ENCODE peak calls at places on chromosomes 13 and 19, in four cellular contexts. S is pancreas, U is ovary, A is esophagus squamous epithelium. V is an unnamed sample. For H3K4me1, the result is how much of the 10 kb centered on the place peaks cover.

GRCh38 chr19:24054044-24054935 is 32.7 kb upstream of the ZNF254 start:
- DNase-seq in U (no peak), A (no peak), S (no peak), V (peak)

GRCh38 chr13:57716295-57716694 is 84.8 kb downstream of the PCDH17 start:
- DNase-seq in A (no peak), S (no peak), U (no peak), V (no peak)

GRCh38 chr13:79541426-79542049 is 60.6 kb downstream of the NDFIP2 start:
- DNase-seq in U (no peak), S (no peak), A (no peak), V (no peak)

GRCh38 chr13:114174529-114174941 is 4.5 kb upstream of the CFAP97D2 start:
- DNase-seq in A (no peak), U (no peak), S (no peak), V (no peak)

GRCh38 chr13:44337581-44337980 is 36.0 kb upstream of the SERP2 start:
- DNase-seq in A (no peak), U (no peak), S (no peak), V (no peak)

GRCh38 chr19:42121666-42122069 is 10.6 kb downstream of the POU2F2 start:
- DNase-seq in A (no peak), S (no peak), U (no peak), V (peak)

GRCh38 chr13:86188170-86188569 is 389.0 kb upstream of the SLITRK6 start:
- DNase-seq in S (no peak), A (no peak), U (no peak), V (no peak)

GRCh38 chr19:21850636-21851255 is 14.8 kb upstream of the ZNF43 start:
- DNase-seq in S (no peak), U (no peak), A (no peak), V (no peak)

GRCh38 chr13:24176351-24177101 is 16.0 kb downstream of the SPATA13 start:
- DNase-seq in A (no peak), U (peak), S (peak), V (no peak)

GRCh38 chr13:39892731-39893293 is 237.3 kb downstream of the COG6 start:
- DNase-seq in S (no peak), A (no peak), U (no peak), V (no peak)

GRCh38 chr19:49895566-49896297 is 955 bp downstream of the IL4I1 start:
- DNase-seq in U (no peak), S (no peak), A (no peak), V (no peak)

GRCh38 chr19:50327461-50328256 is 1.5 kb downstream of the KCNC3 start:
- DNase-seq in U (no peak), A (no peak), S (no peak), V (no peak)

GRCh38 chr13:111590796-111591195 is 270.4 kb downstream of the TEX29 start:
- DNase-seq in U (no peak), A (no peak), S (no peak), V (no peak)

GRCh38 chr13:36344173-36344572 is 2.0 kb downstream of the SPART start:
- DNase-seq in U (no peak), A (no peak), S (no peak), V (no peak)

GRCh38 chr13:94073006-94073744 is 406.3 kb downstream of the DCT start:
- DNase-seq in U (no peak), S (no peak), A (no peak), V (no peak)

GRCh38 chr13:35345992-35346391 is 130.5 kb downstream of the MAB21L1 start:
- DNase-seq in S (no peak), A (no peak), U (no peak), V (no peak)

GRCh38 chr13:50636007-50636704 is 207.3 kb downstream of the DLEU7 start:
- DNase-seq in A (no peak), U (no peak), S (no peak), V (no peak)

GRCh38 chr13:109436841-109437240 is 349.5 kb downstream of the IRS2 start:
- DNase-seq in S (no peak), A (no peak), U (no peak), V (no peak)

GRCh38 chr19:8569066-8569761 is 8.0 kb downstream of the MYO1F start:
- DNase-seq in S (no peak), U (no peak), A (no peak), V (peak)

GRCh38 chr13:85864963-85865530 is 65.8 kb upstream of the SLITRK6 start:
- DNase-seq in A (no peak), U (no peak), S (no peak), V (no peak)

GRCh38 chr19:4575978-4576933 is 16.8 kb upstream of the SEMA6B start:
- DNase-seq in S (peak), A (no peak), U (peak), V (no peak)

GRCh38 chr19:46927893-46928292 is 67.1 kb downstream of the ARHGAP35 start:
- DNase-seq in S (no peak), U (no peak), A (no peak), V (no peak)

GRCh38 chr19:46927106-46927505 is 66.3 kb downstream of the ARHGAP35 start:
- DNase-seq in S (no peak), U (no peak), A (no peak), V (no peak)

GRCh38 chr19:46924874-46925547 is 64.2 kb downstream of the ARHGAP35 start:
- DNase-seq in S (no peak), U (no peak), A (no peak), V (peak)

GRCh38 chr19:46926201-46927071 is 65.6 kb downstream of the ARHGAP35 start:
- DNase-seq in A (no peak), U (no peak), S (no peak), V (no peak)

GRCh38 chr19:46925548-46925950 is 64.8 kb downstream of the ARHGAP35 start:
- DNase-seq in S (no peak), A (no peak), U (no peak), V (peak)
- H3K4me1 ChIP-seq in S (under half), A (half or more), U (under half), V (half or more)

GRCh38 chr19:1285737-1286360 is at the start of gene EFNA2:
- DNase-seq in U (no peak), S (no peak), A (no peak), V (no peak)

GRCh38 chr19:1288528-1289394 is 3.1 kb downstream of the EFNA2 start:
- DNase-seq in A (no peak), U (no peak), S (no peak), V (no peak)

GRCh38 chr19:1286451-1286858 is 782 bp downstream of the EFNA2 start:
- DNase-seq in U (no peak), S (no peak), A (no peak), V (no peak)

GRCh38 chr19:1287622-1288527 is 2.2 kb downstream of the EFNA2 start:
- DNase-seq in U (no peak), A (no peak), S (no peak), V (no peak)

GRCh38 chr19:1286859-1287621 is 1.4 kb downstream of the EFNA2 start:
- DNase-seq in S (no peak), U (no peak), A (no peak), V (no peak)
- H3K4me3 ChIP-seq in S (no peak), U (no peak), A (no peak), V (no peak)

GRCh38 chr19:43779147-43779819 is 1.5 kb downstream of the KCNN4 start:
- DNase-seq in U (no peak), A (no peak), S (no peak), V (peak)

GRCh38 chr19:43776285-43776684 is 4.5 kb downstream of the KCNN4 start:
- DNase-seq in A (no peak), S (no peak), U (no peak), V (no peak)

GRCh38 chr19:43778651-43779050 is 2.1 kb downstream of the KCNN4 start:
- DNase-seq in U (no peak), A (no peak), S (no peak), V (no peak)

GRCh38 chr19:43775299-43775890 is 5.4 kb downstream of the KCNN4 start:
- DNase-seq in S (no peak), A (no peak), U (no peak), V (no peak)

GRCh38 chr19:43777163-43777700 is 3.5 kb downstream of the KCNN4 start:
- DNase-seq in S (no peak), A (no peak), U (no peak), V (peak)
- H3K4me1 ChIP-seq in S (under half), A (half or more), U (under half), V (under half)

GRCh38 chr13:53197424-53197823 is 168.8 kb downstream of the OLFM4 start:
- DNase-seq in U (no peak), S (no peak), A (no peak), V (no peak)

GRCh38 chr13:53200075-53200474 is 171.5 kb downstream of the OLFM4 start:
- DNase-seq in S (peak), U (no peak), A (no peak), V (no peak)

GRCh38 chr13:53198017-53198416 is 169.4 kb downstream of the OLFM4 start:
- DNase-seq in A (no peak), S (no peak), U (no peak), V (no peak)

GRCh38 chr13:53200498-53201453 is 172.2 kb downstream of the OLFM4 start:
- DNase-seq in S (peak), A (no peak), U (peak), V (no peak)

GRCh38 chr13:53198699-53199098 is 170.1 kb downstream of the OLFM4 start:
- DNase-seq in U (no peak), A (no peak), S (no peak), V (no peak)
- H3K4me3 ChIP-seq in U (no peak), A (no peak), S (no peak), V (no peak)

DNA sequence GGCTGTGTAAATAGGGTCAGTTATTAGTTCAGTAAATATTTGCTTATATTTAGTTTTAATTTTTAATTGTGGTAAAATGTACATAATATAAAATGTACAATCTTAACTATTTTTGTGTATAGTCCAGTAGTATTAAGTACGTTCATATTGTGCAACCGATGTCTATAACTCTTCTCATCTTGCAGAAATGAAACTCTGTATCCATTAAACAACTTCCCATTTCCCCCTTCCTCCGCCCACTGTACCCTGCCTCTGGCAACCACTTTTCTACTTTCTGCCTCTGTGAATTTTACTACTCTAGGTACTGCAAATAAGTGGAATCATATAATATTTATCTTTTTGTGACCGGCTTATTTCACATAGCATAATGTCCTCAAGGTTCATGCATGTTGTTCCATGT is 24.4 kb downstream of the UBAC2 start:
- DNase-seq in A (no peak), U (no peak), S (no peak), V (no peak)
- H3K4me1 ChIP-seq in A (half or more), U (under half), S (under half), V (under half)

GRCh38 chr19:39401549-39402416 is 4.9 kb upstream of the ZFP36 start:
- DNase-seq in S (peak), U (peak), A (no peak), V (peak)
- H3K4me3 ChIP-seq in S (peak), U (peak), A (peak), V (peak)

DNA sequence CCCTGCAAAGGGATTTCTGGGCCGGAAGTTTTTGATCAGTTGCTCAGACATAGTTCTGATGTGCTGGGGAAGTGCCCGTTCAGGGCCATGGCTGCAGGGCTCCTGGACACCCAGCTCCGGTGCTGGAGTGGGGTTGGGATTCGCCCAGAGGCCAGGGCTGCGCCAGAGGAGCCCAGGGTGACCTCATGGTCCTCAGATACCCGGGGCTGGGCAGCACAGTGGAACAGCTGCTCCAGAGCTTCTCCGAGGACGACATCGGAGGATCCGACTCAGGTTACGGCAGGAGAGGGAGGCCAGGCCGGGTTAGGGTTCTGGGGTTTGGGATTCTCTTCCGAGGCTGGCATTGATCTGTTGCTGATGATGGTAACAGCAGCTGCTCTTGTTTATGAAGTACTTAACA is 20.9 kb downstream of the CARM1 start:
- DNase-seq in U (no peak), A (no peak), S (no peak), V (no peak)
- H3K4me1 ChIP-seq in U (under half), A (half or more), S (under half), V (under half)

GRCh38 chr19:3434630-3435553 is 45.4 kb downstream of the SMIM24 start:
- DNase-seq in U (peak), A (peak), S (peak), V (peak)
- H3K4me3 ChIP-seq in U (peak), A (peak), S (peak), V (peak)

GRCh38 chr19:54393381-54393780 is 21.9 kb upstream of the TTYH1 start:
- DNase-seq in S (no peak), U (no peak), A (no peak), V (no peak)

GRCh38 chr19:54390942-54391577 is 24.2 kb upstream of the TTYH1 start:
- DNase-seq in U (peak), S (no peak), A (no peak), V (peak)

GRCh38 chr19:54389556-54389955 is 24.8 kb upstream of the LAIR1 start:
- DNase-seq in U (no peak), S (no peak), A (no peak), V (no peak)

GRCh38 chr19:54392078-54392477 is 23.2 kb upstream of the TTYH1 start:
- DNase-seq in U (no peak), S (no peak), A (no peak), V (no peak)

GRCh38 chr19:54391589-54392061 is 23.6 kb upstream of the TTYH1 start:
- DNase-seq in U (no peak), A (no peak), S (no peak), V (no peak)
- H3K4me1 ChIP-seq in U (under half), A (under half), S (under half), V (under half)

DNA sequence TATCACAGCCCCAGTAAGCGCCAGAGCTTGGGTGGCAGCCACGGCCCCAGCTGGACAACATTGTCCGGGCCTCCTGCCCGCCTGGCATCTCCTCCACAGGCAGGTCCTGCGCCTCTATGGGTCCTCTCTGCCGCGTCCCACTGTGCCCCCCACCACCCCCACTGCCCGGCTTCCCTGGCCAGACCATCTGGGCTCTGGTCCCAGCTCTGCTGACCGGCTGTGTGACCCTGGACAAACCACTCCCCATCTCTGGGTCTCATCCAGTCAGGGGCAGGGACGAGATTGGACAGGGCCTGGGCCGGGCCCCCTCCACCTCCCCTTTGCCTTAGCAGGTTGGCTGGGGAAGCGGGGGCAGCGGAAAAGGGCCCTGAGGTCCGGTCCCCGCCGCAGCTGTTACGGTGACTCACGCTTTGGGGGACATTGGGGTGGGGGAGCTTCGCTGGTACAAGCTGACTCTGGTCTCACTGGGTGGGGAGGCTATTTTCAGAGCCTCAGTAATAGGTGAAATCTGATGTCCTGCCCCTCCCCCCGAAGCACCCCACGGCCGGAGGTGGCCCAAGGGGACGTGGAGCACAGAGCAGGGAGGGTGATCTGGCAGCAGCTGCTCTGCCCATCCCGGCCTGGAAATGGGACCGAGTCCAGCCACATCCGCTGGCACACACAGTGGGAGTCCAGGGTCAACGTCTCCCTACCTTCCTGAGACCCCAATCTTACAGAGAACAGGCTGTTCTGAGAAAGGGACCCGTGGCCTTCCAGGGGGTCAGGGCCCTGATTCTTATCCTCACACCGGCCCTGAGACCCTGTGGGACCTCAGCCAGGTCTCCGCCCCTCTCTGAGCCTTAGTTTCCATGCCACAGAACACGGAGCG is 9.1 kb downstream of the NFIC start:
- DNase-seq in S (peak), U (peak), A (no peak), V (no peak)
- H3K4me3 ChIP-seq in S (peak), U (peak), A (peak), V (no peak)

V was measured in PC-9.